ENCODE peak calls at places on chromosomes 7 and 10, in eight cellular contexts. One of them, this sample, is unnamed.

GRCh38 chr10:84256510-84257342 is 11.9 kb downstream of the RGR start:
- DNase-seq in NCI-H774: no peak
- DNase-seq in RCC 7860: no peak
- DNase-seq in endodermal cell: peak; percentile 90
- DNase-seq in DND-41: no peak
- DNase-seq in osteocyte: peak; percentile 82
- DNase-seq in AG10803: peak; percentile 38
- DNase-seq in HCT116: peak; percentile 46
- DNase-seq in this sample: no peak

GRCh38 chr7:92758796-92759431 is 77.5 kb downstream of the CDK6 start:
- DNase-seq in NCI-H774: no peak
- DNase-seq in RCC 7860: peak; percentile 35
- DNase-seq in endodermal cell: no peak
- DNase-seq in DND-41: no peak
- DNase-seq in osteocyte: no peak
- DNase-seq in AG10803: peak; percentile 40
- DNase-seq in HCT116: no peak
- DNase-seq in this sample: no peak

GRCh38 chr10:71728218-71728737 is 8.7 kb upstream of the C10orf105 start:
- DNase-seq in NCI-H774: no peak
- DNase-seq in RCC 7860: no peak
- DNase-seq in endodermal cell: no peak
- DNase-seq in DND-41: no peak
- DNase-seq in osteocyte: no peak
- DNase-seq in AG10803: peak; percentile 27
- DNase-seq in HCT116: no peak
- DNase-seq in this sample: no peak

GRCh38 chr10:30811665-30812017 is 182.1 kb upstream of the LYZL2 start:
- DNase-seq in NCI-H774: no peak
- DNase-seq in RCC 7860: no peak
- DNase-seq in endodermal cell: no peak
- DNase-seq in DND-41: no peak
- DNase-seq in osteocyte: no peak
- DNase-seq in AG10803: peak; percentile 51
- DNase-seq in HCT116: no peak
- DNase-seq in this sample: no peak

GRCh38 chr10:25974897-25975459 is 40.9 kb downstream of the MYO3A start:
- DNase-seq in NCI-H774: no peak
- DNase-seq in RCC 7860: no peak
- DNase-seq in endodermal cell: peak; percentile 46
- DNase-seq in DND-41: no peak
- DNase-seq in osteocyte: no peak
- DNase-seq in AG10803: no peak
- DNase-seq in HCT116: no peak
- DNase-seq in this sample: no peak

GRCh38 chr10:34489973-34490372 is 325.1 kb downstream of the PARD3 start:
- DNase-seq in NCI-H774: no peak
- DNase-seq in RCC 7860: peak; percentile 67
- DNase-seq in endodermal cell: no peak
- DNase-seq in DND-41: no peak
- DNase-seq in osteocyte: no peak
- DNase-seq in AG10803: peak; percentile 42
- DNase-seq in HCT116: peak; percentile 29
- DNase-seq in this sample: no peak

GRCh38 chr7:107758667-107759066 is 14.7 kb downstream of the CBLL1 start:
- DNase-seq in NCI-H774: no peak
- DNase-seq in RCC 7860: no peak
- DNase-seq in endodermal cell: no peak
- DNase-seq in DND-41: no peak
- DNase-seq in osteocyte: no peak
- DNase-seq in AG10803: no peak
- DNase-seq in HCT116: no peak
- DNase-seq in this sample: no peak

GRCh38 chr7:106775552-106775936 is 89.5 kb upstream of the PIK3CG start:
- DNase-seq in NCI-H774: no peak
- DNase-seq in RCC 7860: peak; percentile 85
- DNase-seq in endodermal cell: no peak
- DNase-seq in DND-41: no peak
- DNase-seq in osteocyte: no peak
- DNase-seq in AG10803: peak; percentile 64
- DNase-seq in HCT116: peak; percentile 97
- DNase-seq in this sample: peak; percentile 90

GRCh38 chr10:124999433-125000365 is 57.8 kb downstream of the ZRANB1 start:
- DNase-seq in NCI-H774: no peak
- DNase-seq in RCC 7860: no peak
- DNase-seq in endodermal cell: peak; percentile 42
- DNase-seq in DND-41: no peak
- DNase-seq in osteocyte: peak; percentile 81
- DNase-seq in AG10803: peak; percentile 97
- DNase-seq in HCT116: no peak
- DNase-seq in this sample: no peak

GRCh38 chr10:96614515-96614914 is 27.7 kb upstream of the TM9SF3 start:
- DNase-seq in NCI-H774: no peak
- DNase-seq in RCC 7860: peak; percentile 95
- DNase-seq in endodermal cell: no peak
- DNase-seq in DND-41: no peak
- DNase-seq in osteocyte: no peak
- DNase-seq in AG10803: peak; percentile 91
- DNase-seq in HCT116: peak; percentile 23
- DNase-seq in this sample: peak; percentile 49

GRCh38 chr7:122637799-122638198 is 61.1 kb downstream of the RNF133 start:
- DNase-seq in NCI-H774: no peak
- DNase-seq in RCC 7860: no peak
- DNase-seq in endodermal cell: no peak
- DNase-seq in DND-41: no peak
- DNase-seq in osteocyte: no peak
- DNase-seq in AG10803: no peak
- DNase-seq in HCT116: no peak
- DNase-seq in this sample: no peak

GRCh38 chr7:149707448-149707886 is 65.9 kb downstream of the ZNF467 start:
- DNase-seq in NCI-H774: no peak
- DNase-seq in RCC 7860: peak; percentile 49
- DNase-seq in endodermal cell: peak; percentile 58
- DNase-seq in DND-41: no peak
- DNase-seq in osteocyte: peak; percentile 15
- DNase-seq in AG10803: peak; percentile 42
- DNase-seq in HCT116: no peak
- DNase-seq in this sample: no peak

GRCh38 chr7:128906001-128906765 is 4.3 kb downstream of the KCP start:
- DNase-seq in NCI-H774: no peak
- DNase-seq in RCC 7860: no peak
- DNase-seq in endodermal cell: no peak
- DNase-seq in DND-41: no peak
- DNase-seq in osteocyte: no peak
- DNase-seq in AG10803: no peak
- DNase-seq in HCT116: no peak
- DNase-seq in this sample: no peak

GRCh38 chr10:95069286-95069685 is at the start of gene CYP2C8:
- DNase-seq in NCI-H774: no peak
- DNase-seq in RCC 7860: no peak
- DNase-seq in endodermal cell: no peak
- DNase-seq in DND-41: no peak
- DNase-seq in osteocyte: no peak
- DNase-seq in AG10803: no peak
- DNase-seq in HCT116: no peak
- DNase-seq in this sample: no peak

GRCh38 chr7:93889261-93889660 is 1.3 kb downstream of the TFPI2 start:
- DNase-seq in NCI-H774: no peak
- DNase-seq in RCC 7860: peak; percentile 67
- DNase-seq in endodermal cell: no peak
- DNase-seq in DND-41: no peak
- DNase-seq in osteocyte: no peak
- DNase-seq in AG10803: peak; percentile 48
- DNase-seq in HCT116: no peak
- DNase-seq in this sample: no peak

GRCh38 chr7:106071999-106072714 is 40.0 kb downstream of the SYPL1 start:
- DNase-seq in NCI-H774: peak; percentile 63
- DNase-seq in RCC 7860: no peak
- DNase-seq in endodermal cell: peak; percentile 54
- DNase-seq in DND-41: no peak
- DNase-seq in osteocyte: no peak
- DNase-seq in AG10803: no peak
- DNase-seq in HCT116: no peak
- DNase-seq in this sample: peak; percentile 73

GRCh38 chr7:55546826-55547225 is 25.5 kb downstream of the VOPP1 start:
- DNase-seq in NCI-H774: peak; percentile 48
- DNase-seq in RCC 7860: peak; percentile 90
- DNase-seq in endodermal cell: peak; percentile 53
- DNase-seq in DND-41: no peak
- DNase-seq in osteocyte: no peak
- DNase-seq in AG10803: peak; percentile 81
- DNase-seq in HCT116: peak; percentile 51
- DNase-seq in this sample: peak; percentile 94

GRCh38 chr7:151008511-151009323 is 15.6 kb downstream of the ATG9B start:
- DNase-seq in NCI-H774: no peak
- DNase-seq in RCC 7860: no peak
- DNase-seq in endodermal cell: peak; percentile 97
- DNase-seq in DND-41: peak; percentile 85
- DNase-seq in osteocyte: no peak
- DNase-seq in AG10803: peak; percentile 24
- DNase-seq in HCT116: peak; percentile 87
- DNase-seq in this sample: peak; percentile 93

GRCh38 chr7:21603972-21604749 is 61.3 kb downstream of the DNAH11 start:
- DNase-seq in NCI-H774: no peak
- DNase-seq in RCC 7860: no peak
- DNase-seq in endodermal cell: no peak
- DNase-seq in DND-41: no peak
- DNase-seq in osteocyte: no peak
- DNase-seq in AG10803: no peak
- DNase-seq in HCT116: no peak
- DNase-seq in this sample: no peak

GRCh38 chr7:104627516-104627915 is 299.1 kb downstream of the LHFPL3 start:
- DNase-seq in NCI-H774: no peak
- DNase-seq in RCC 7860: no peak
- DNase-seq in endodermal cell: peak; percentile 80
- DNase-seq in DND-41: peak; percentile 56
- DNase-seq in osteocyte: no peak
- DNase-seq in AG10803: peak; percentile 21
- DNase-seq in HCT116: no peak
- DNase-seq in this sample: peak; percentile 60

GRCh38 chr7:155533120-155533826 is 13.1 kb downstream of the CNPY1 start:
- DNase-seq in NCI-H774: no peak
- DNase-seq in RCC 7860: no peak
- DNase-seq in endodermal cell: peak; percentile 70
- DNase-seq in DND-41: no peak
- DNase-seq in osteocyte: no peak
- DNase-seq in AG10803: no peak
- DNase-seq in HCT116: no peak
- DNase-seq in this sample: no peak

GRCh38 chr10:49112098-49112497 is 3.2 kb downstream of the VSTM4 start:
- DNase-seq in NCI-H774: no peak
- DNase-seq in RCC 7860: no peak
- DNase-seq in endodermal cell: no peak
- DNase-seq in DND-41: no peak
- DNase-seq in osteocyte: no peak
- DNase-seq in AG10803: no peak
- DNase-seq in HCT116: no peak
- DNase-seq in this sample: no peak

GRCh38 chr7:23662124-23662982 is 17.6 kb upstream of the FAM221A start:
- DNase-seq in NCI-H774: no peak
- DNase-seq in RCC 7860: no peak
- DNase-seq in endodermal cell: peak; percentile 64
- DNase-seq in DND-41: no peak
- DNase-seq in osteocyte: no peak
- DNase-seq in AG10803: peak; percentile 24
- DNase-seq in HCT116: no peak
- DNase-seq in this sample: no peak

GRCh38 chr10:80172896-80173295 is 32.4 kb downstream of the ANXA11 start:
- DNase-seq in NCI-H774: no peak
- DNase-seq in RCC 7860: no peak
- DNase-seq in endodermal cell: peak; percentile 65
- DNase-seq in DND-41: no peak
- DNase-seq in osteocyte: no peak
- DNase-seq in AG10803: no peak
- DNase-seq in HCT116: no peak
- DNase-seq in this sample: no peak

GRCh38 chr10:55263327-55263726 is 462.3 kb upstream of the PCDH15 start:
- DNase-seq in NCI-H774: no peak
- DNase-seq in RCC 7860: no peak
- DNase-seq in endodermal cell: no peak
- DNase-seq in DND-41: no peak
- DNase-seq in osteocyte: no peak
- DNase-seq in AG10803: no peak
- DNase-seq in HCT116: no peak
- DNase-seq in this sample: no peak

GRCh38 chr7:103710247-103710646 is 264.2 kb upstream of the SLC26A5 start:
- DNase-seq in NCI-H774: no peak
- DNase-seq in RCC 7860: no peak
- DNase-seq in endodermal cell: no peak
- DNase-seq in DND-41: no peak
- DNase-seq in osteocyte: no peak
- DNase-seq in AG10803: no peak
- DNase-seq in HCT116: no peak
- DNase-seq in this sample: no peak

GRCh38 chr10:122461367-122461728 is at the start of gene HTRA1:
- DNase-seq in NCI-H774: no peak
- DNase-seq in RCC 7860: peak; percentile 42
- DNase-seq in endodermal cell: peak; percentile 87
- DNase-seq in DND-41: no peak
- DNase-seq in osteocyte: peak; percentile 93
- DNase-seq in AG10803: peak; percentile 73
- DNase-seq in HCT116: no peak
- DNase-seq in this sample: no peak

GRCh38 chr7:135204271-135204872 is 7.0 kb downstream of the WDR91 start:
- DNase-seq in NCI-H774: no peak
- DNase-seq in RCC 7860: peak; percentile 97
- DNase-seq in endodermal cell: no peak
- DNase-seq in DND-41: no peak
- DNase-seq in osteocyte: no peak
- DNase-seq in AG10803: no peak
- DNase-seq in HCT116: no peak
- DNase-seq in this sample: no peak

GRCh38 chr7:50342616-50343114 is 38.1 kb downstream of the IKZF1 start:
- DNase-seq in NCI-H774: no peak
- DNase-seq in RCC 7860: no peak
- DNase-seq in endodermal cell: peak; percentile 58
- DNase-seq in DND-41: peak; percentile 88
- DNase-seq in osteocyte: no peak
- DNase-seq in AG10803: no peak
- DNase-seq in HCT116: no peak
- DNase-seq in this sample: no peak

GRCh38 chr7:124655990-124656389 is 109.6 kb downstream of the GPR37 start:
- DNase-seq in NCI-H774: no peak
- DNase-seq in RCC 7860: no peak
- DNase-seq in endodermal cell: no peak
- DNase-seq in DND-41: no peak
- DNase-seq in osteocyte: no peak
- DNase-seq in AG10803: no peak
- DNase-seq in HCT116: no peak
- DNase-seq in this sample: no peak

GRCh38 chr10:118672766-118673715 is 77.6 kb upstream of the PRLHR start:
- DNase-seq in NCI-H774: no peak
- DNase-seq in RCC 7860: no peak
- DNase-seq in endodermal cell: no peak
- DNase-seq in DND-41: no peak
- DNase-seq in osteocyte: no peak
- DNase-seq in AG10803: no peak
- DNase-seq in HCT116: no peak
- DNase-seq in this sample: no peak

GRCh38 chr7:70043139-70043538 is 444.9 kb downstream of the AUTS2 start:
- DNase-seq in NCI-H774: no peak
- DNase-seq in RCC 7860: no peak
- DNase-seq in endodermal cell: no peak
- DNase-seq in DND-41: no peak
- DNase-seq in osteocyte: no peak
- DNase-seq in AG10803: no peak
- DNase-seq in HCT116: no peak
- DNase-seq in this sample: no peak

GRCh38 chr10:59595584-59595983 is 114.1 kb downstream of the SLC16A9 start:
- DNase-seq in NCI-H774: peak; percentile 17
- DNase-seq in RCC 7860: no peak
- DNase-seq in endodermal cell: no peak
- DNase-seq in DND-41: no peak
- DNase-seq in osteocyte: no peak
- DNase-seq in AG10803: no peak
- DNase-seq in HCT116: no peak
- DNase-seq in this sample: no peak

GRCh38 chr10:116108106-116108505 is 164.9 kb downstream of the GFRA1 start:
- DNase-seq in NCI-H774: no peak
- DNase-seq in RCC 7860: no peak
- DNase-seq in endodermal cell: no peak
- DNase-seq in DND-41: no peak
- DNase-seq in osteocyte: no peak
- DNase-seq in AG10803: no peak
- DNase-seq in HCT116: no peak
- DNase-seq in this sample: no peak